ENCODE peak calls at places on chromosomes 13 and 19, in four cellular contexts. B is WTC11, I is HEK293T, V is HepG2. F is an unnamed sample.
A peak's percentile ranks its signal among the peaks of the same experiment; 100 is the strongest.

GRCh38 chr19:42277821-42278809 is 9.1 kb downstream of the CIC start:
- DNase-seq in V (no peak), I (no peak), B (no peak), F (no peak)

GRCh38 chr19:932647-933552 is 7.1 kb downstream of the ARID3A start:
- DNase-seq in I (no peak), V (no peak), B (no peak), F (no peak)

GRCh38 chr19:10898633-10899032 is 27.3 kb downstream of the CARM1 start:
- DNase-seq in I (no peak), B (no peak), V (no peak), F (no peak)

GRCh38 chr13:39506559-39507390 is 96.2 kb downstream of the LHFPL6 start:
- DNase-seq in B (no peak), I (no peak), V (no peak), F (no peak)

GRCh38 chr19:6706633-6706958 is 13.9 kb downstream of the C3 start:
- DNase-seq in B (no peak), I (no peak), V (no peak), F (no peak)

GRCh38 chr13:76828316-76828741 is 57.9 kb downstream of the KCTD12 start:
- DNase-seq in I (no peak), V (no peak), B (no peak), F (no peak)

GRCh38 chr19:41350735-41351338 is 2.9 kb downstream of the TGFB1 start:
- DNase-seq in B (no peak), V (no peak), I (no peak), F (peak; percentile 85)

GRCh38 chr19:51702754-51703654 is 9.9 kb downstream of the SPACA6 start:
- DNase-seq in V (no peak), B (peak; percentile 79), I (no peak), F (peak; percentile 53)

GRCh38 chr13:29774830-29775229 is 75.6 kb downstream of the UBL3 start:
- DNase-seq in V (no peak), I (no peak), B (no peak), F (no peak)

GRCh38 chr19:14407889-14408640 is 11.1 kb downstream of the DDX39A start:
- DNase-seq in I (no peak), B (no peak), V (peak; percentile 13), F (no peak)

GRCh38 chr19:54312011-54312410 is 955 bp downstream of the LILRA5 start:
- DNase-seq in V (no peak), I (no peak), B (no peak), F (no peak)

GRCh38 chr19:31461814-31462539 is 112.7 kb upstream of the TSHZ3 start:
- DNase-seq in V (no peak), I (no peak), B (no peak), F (no peak)

GRCh38 chr13:44306401-44307192 is 67.0 kb upstream of the SERP2 start:
- DNase-seq in B (peak; percentile 38), V (no peak), I (no peak), F (no peak)

GRCh38 chr19:18434411-18435184 is 3.3 kb downstream of the ISYNA1 start:
- DNase-seq in V (no peak), B (no peak), I (no peak), F (no peak)

GRCh38 chr13:62779146-62779545 is 1363.5 kb upstream of the PCDH20 start:
- DNase-seq in B (peak; percentile 18), V (no peak), I (no peak), F (no peak)

GRCh38 chr13:99916366-99917103 is 55.0 kb downstream of the ZIC5 start:
- DNase-seq in B (no peak), I (peak; percentile 67), V (peak; percentile 76), F (peak; percentile 58)

GRCh38 chr13:57627663-57628062 is 3.9 kb upstream of the PCDH17 start:
- DNase-seq in V (no peak), I (peak; percentile 7), B (no peak), F (peak; percentile 8)
- TF ChIP-seq ELF4 in V (no peak), I (no peak), B (no peak), F (no peak)

DNA sequence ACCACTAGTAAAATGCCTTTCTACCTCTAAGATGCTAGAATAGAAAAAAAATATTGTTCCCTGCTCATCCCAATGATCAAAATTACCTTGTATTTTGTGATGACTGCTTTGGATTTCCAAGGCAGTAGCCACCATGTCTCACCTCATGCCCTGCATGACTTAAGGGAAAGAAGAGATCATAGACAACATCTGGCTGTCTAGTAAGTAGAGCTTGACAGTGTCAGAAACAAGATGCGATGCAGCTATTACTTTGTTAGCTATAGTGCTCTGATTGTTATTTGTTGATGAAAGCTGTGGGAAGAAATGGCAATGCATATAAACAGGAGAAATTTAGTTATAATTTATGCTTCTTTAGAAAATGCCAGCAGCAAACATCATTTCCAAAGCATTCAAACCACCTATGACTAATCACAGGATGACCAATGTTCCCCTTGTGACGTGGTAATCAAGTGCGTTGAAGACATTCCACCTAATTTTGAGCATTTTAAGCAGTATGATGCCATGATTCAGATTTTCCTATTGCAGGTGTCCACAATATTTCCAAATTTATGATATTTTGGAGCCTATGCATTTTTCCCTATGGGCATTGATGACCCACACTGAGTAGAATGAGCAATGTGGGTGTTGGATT is 308.3 kb downstream of the KCNRG start:
- DNase-seq in V (no peak), I (no peak), B (no peak), F (no peak)
- TF ChIP-seq ELF4 in V (no peak), I (no peak), B (no peak), F (no peak)

GRCh38 chr13:87674143-87674772 is 3.1 kb downstream of the SLITRK5 start:
- DNase-seq in V (no peak), I (peak; percentile 41), B (no peak), F (no peak)
- TF ChIP-seq ELF4 in V (no peak), I (no peak), B (no peak), F (no peak)

DNA sequence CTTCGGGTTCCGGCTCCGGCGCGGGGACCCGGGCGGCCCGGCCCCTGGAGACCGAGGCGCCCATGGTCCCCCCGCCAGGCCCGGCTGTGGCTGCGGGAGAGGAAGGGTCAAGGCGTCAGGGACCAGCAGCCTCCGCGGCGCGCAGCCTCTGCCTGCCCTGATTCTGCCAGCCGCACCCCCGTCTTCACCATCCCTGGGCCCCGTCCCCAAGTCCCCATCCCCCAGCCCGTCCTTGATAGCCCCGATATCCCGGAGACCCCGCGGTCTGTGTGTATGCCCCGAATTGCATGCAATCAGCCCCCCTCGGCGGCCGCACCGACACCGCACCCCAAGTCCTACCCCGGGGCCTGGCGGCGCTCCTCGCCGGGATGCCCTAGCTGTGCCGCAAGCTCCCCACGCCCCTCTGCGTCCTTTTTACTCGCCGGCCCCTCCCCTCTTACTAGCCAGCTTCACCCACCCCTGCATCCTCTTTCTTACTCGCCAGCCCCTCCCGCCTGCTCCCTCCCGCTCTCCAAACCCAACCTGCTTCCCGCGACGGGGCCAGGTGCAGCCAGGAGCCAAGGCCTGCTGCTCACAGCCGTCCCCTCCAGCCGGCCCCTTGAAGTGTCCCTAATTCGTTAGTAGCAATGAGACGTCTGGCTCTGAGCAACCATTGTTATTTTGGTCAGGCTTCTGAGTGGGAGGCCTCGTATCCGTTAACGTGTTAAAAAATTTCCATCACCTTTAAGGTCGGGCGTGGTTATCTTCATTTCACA is at the start of gene FBXO27:
- DNase-seq in V (no peak), I (peak; percentile 54), B (peak; percentile 87), F (peak; percentile 52)
- TF ChIP-seq ELF4 in V (no peak), I (no peak), B (no peak), F (no peak)

F was measured in K562.